ENCODE peak calls at places on chromosome 14, in four cellular contexts. C, G, P and F are unnamed samples.

GRCh38 chr14:32524609-32525391 is 195.7 kb downstream of the AKAP6 start:
- DNase-seq in C (peak), P (no peak), G (peak), F (peak)

GRCh38 chr14:33647385-33647786 is 303.5 kb downstream of the EGLN3 start:
- DNase-seq in C (peak), G (peak), P (no peak), F (peak)

GRCh38 chr14:77324289-77324688 is 3.5 kb downstream of the GSTZ1 start:
- DNase-seq in G (no peak), C (no peak), P (no peak), F (no peak)

GRCh38 chr14:58731465-58732330 is 93.9 kb downstream of the DACT1 start:
- DNase-seq in P (peak), G (peak), C (peak), F (peak)

GRCh38 chr14:30179381-30180130 is 251.9 kb upstream of the PRKD1 start:
- DNase-seq in P (no peak), G (no peak), C (no peak), F (no peak)

GRCh38 chr14:75979071-75979571 is 2.7 kb downstream of the TGFB3 start:
- DNase-seq in P (no peak), G (peak), C (peak), F (peak)

GRCh38 chr14:69620211-69620611 is 8.8 kb downstream of the SUSD6 start:
- DNase-seq in C (no peak), P (no peak), G (no peak), F (no peak)

GRCh38 chr14:99331796-99332195 is 59.8 kb upstream of the BCL11B start:
- DNase-seq in C (no peak), P (no peak), G (no peak), F (no peak)

GRCh38 chr14:59190372-59190771 is 1.9 kb downstream of the DAAM1 start:
- DNase-seq in G (peak), C (no peak), P (no peak), F (peak)

DNA sequence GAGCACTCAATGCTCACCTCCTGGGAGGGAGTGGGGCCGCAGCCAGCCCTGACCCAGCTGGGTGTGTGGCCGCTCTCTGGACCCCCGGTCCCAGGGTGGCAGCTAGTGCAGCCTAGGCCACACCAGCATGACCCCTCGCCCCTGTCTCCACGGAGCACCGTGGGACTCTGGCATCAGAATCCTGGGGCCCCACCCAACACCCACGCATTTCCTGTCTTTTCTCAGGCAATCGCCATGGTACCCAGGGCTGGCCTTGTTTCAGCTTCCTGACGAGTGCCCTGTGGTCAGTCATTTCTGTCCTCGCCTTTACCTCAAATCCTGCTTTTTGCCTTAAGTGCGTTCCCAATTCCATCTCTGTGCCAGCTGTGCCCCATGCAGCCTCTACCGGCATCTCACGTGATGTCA is 15.9 kb downstream of the PACS2 start:
- DNase-seq in C (peak), G (peak), P (no peak), F (peak)
- H3K9ac ChIP-seq in C (peak), G (peak), P (no peak), F (no peak)

GRCh38 chr14:104601786-104602185 is 2.8 kb downstream of the TMEM179 start:
- DNase-seq in P (no peak), G (peak), C (peak), F (no peak)

GRCh38 chr14:104602315-104602932 is 2.1 kb downstream of the TMEM179 start:
- DNase-seq in C (no peak), P (no peak), G (no peak), F (no peak)

GRCh38 chr14:104603623-104604401 is 760 bp downstream of the TMEM179 start:
- DNase-seq in G (no peak), P (no peak), C (no peak), F (no peak)

GRCh38 chr14:104602933-104603325 is 1.6 kb downstream of the TMEM179 start:
- DNase-seq in G (no peak), P (no peak), C (no peak), F (no peak)

GRCh38 chr14:104604461-104605449 is at the start of gene TMEM179:
- DNase-seq in C (peak), P (no peak), G (peak), F (peak)
- H3K9ac ChIP-seq in C (no peak), P (no peak), G (no peak), F (no peak)

GRCh38 chr14:24314377-24315193 is 3.3 kb downstream of the LTB4R start:
- DNase-seq in P (no peak), G (no peak), C (no peak), F (no peak)
- H3K9ac ChIP-seq in P (no peak), G (no peak), C (no peak), F (no peak)

GRCh38 chr14:67962215-67962644 is 142.7 kb downstream of the RAD51B start:
- DNase-seq in P (no peak), C (no peak), G (no peak), F (no peak)

GRCh38 chr14:67961676-67962075 is 142.1 kb downstream of the RAD51B start:
- DNase-seq in C (no peak), G (no peak), P (no peak), F (no peak)

GRCh38 chr14:67963960-67964359 is 144.4 kb downstream of the RAD51B start:
- DNase-seq in C (no peak), G (no peak), P (no peak), F (no peak)

GRCh38 chr14:67964391-67964812 is 144.8 kb downstream of the RAD51B start:
- DNase-seq in C (peak), G (peak), P (no peak), F (peak)

GRCh38 chr14:67963545-67963944 is 144.0 kb downstream of the RAD51B start:
- DNase-seq in P (no peak), G (no peak), C (no peak), F (peak)
- H3K9ac ChIP-seq in P (no peak), G (peak), C (no peak), F (peak)

GRCh38 chr14:96040836-96041371 is 1.7 kb downstream of the C14orf132 start:
- DNase-seq in G (peak), P (no peak), C (peak), F (peak)
- H3K9ac ChIP-seq in G (peak), P (no peak), C (no peak), F (peak)

GRCh38 chr14:89429206-89430091 is 12.4 kb upstream of the FOXN3 start:
- DNase-seq in G (peak), P (no peak), C (peak), F (peak)
- H3K9ac ChIP-seq in G (peak), P (no peak), C (peak), F (peak)

GRCh38 chr14:103890836-103891666 is 37.2 kb upstream of the TDRD9 start:
- DNase-seq in C (no peak), P (no peak), G (no peak), F (no peak)
- H3K9ac ChIP-seq in C (no peak), P (no peak), G (no peak), F (no peak)

DNA sequence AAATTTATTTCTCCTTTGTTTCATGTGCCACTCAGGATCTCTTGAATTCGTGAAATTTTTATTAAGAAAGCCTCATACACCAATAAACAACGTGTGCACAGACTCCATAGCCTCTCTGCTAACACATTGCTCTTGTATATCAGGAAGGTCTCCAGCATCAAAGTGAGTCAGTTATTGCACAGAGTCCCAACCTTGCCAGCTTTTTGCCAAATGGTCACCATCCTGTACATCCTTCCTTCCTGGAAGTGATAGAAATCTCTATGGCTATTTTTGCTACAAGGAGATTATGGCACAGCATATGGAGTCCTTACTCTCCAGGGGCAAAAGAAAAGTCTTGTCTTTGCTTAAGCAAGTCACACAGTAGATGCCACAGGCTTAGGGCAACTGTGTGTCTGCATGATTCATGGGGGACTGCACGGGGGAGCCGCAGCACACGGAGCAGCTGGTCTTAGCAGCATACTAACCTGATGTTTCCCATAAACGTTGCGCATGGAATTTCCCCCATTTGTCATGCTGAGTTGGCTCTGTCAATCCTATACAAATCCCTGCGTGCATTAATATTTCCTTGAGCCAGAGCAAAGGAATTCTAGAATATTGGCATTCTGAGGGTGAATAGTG is 71.0 kb downstream of the SAMD4A start:
- DNase-seq in C (peak), P (no peak), G (peak), F (peak)
- H3K9ac ChIP-seq in C (no peak), P (no peak), G (no peak), F (no peak)